ENCODE peak calls at places on chromosomes 5 and 9, in four cellular contexts. J is small intestine, N is RWPE1, Q is testis. B is an unnamed sample.

GRCh38 chr5:111518747-111519146 is 6.4 kb upstream of the STARD4 start:
- DNase-seq in Q (no peak), J (no peak), N (no peak), B (no peak)

GRCh38 chr5:171312129-171312819 is 3.2 kb downstream of the TLX3 start:
- DNase-seq in Q (no peak), J (no peak), N (no peak), B (no peak)

GRCh38 chr5:116237917-116238502 is 153.2 kb downstream of the COMMD10 start:
- DNase-seq in Q (no peak), N (no peak), J (no peak), B (no peak)

GRCh38 chr5:102971693-102972293 is 148.1 kb downstream of the GIN1 start:
- DNase-seq in N (peak), Q (no peak), J (peak), B (no peak)

GRCh38 chr9:31394040-31394473 is 990.4 kb upstream of the ACO1 start:
- DNase-seq in Q (no peak), N (peak), J (no peak), B (no peak)

GRCh38 chr9:82333671-82334070 is 345.1 kb downstream of the SPATA31D1 start:
- DNase-seq in Q (no peak), N (peak), J (no peak), B (no peak)

GRCh38 chr9:7578951-7579743 is 220.4 kb downstream of the DMAC1 start:
- DNase-seq in Q (no peak), J (no peak), N (no peak), B (no peak)

GRCh38 chr5:41334758-41335157 is 121.4 kb upstream of the C6 start:
- DNase-seq in J (no peak), N (no peak), Q (peak), B (no peak)

GRCh38 chr5:83472508-83473343 is 1.2 kb downstream of the VCAN start:
- DNase-seq in J (no peak), Q (peak), N (peak), B (peak)

GRCh38 chr9:7009065-7009464 is 251.3 kb downstream of the KDM4C start:
- DNase-seq in Q (no peak), J (no peak), N (no peak), B (no peak)

GRCh38 chr5:72145351-72145750 is 38.1 kb downstream of the MAP1B start:
- DNase-seq in Q (no peak), N (no peak), J (no peak), B (no peak)

GRCh38 chr5:101678494-101679193 is 617.4 kb downstream of the SLCO4C1 start:
- DNase-seq in J (peak), Q (peak), N (peak), B (peak)

GRCh38 chr9:71098801-71099200 is 22.6 kb downstream of the TRPM3 start:
- DNase-seq in Q (no peak), N (no peak), J (no peak), B (no peak)

DNA sequence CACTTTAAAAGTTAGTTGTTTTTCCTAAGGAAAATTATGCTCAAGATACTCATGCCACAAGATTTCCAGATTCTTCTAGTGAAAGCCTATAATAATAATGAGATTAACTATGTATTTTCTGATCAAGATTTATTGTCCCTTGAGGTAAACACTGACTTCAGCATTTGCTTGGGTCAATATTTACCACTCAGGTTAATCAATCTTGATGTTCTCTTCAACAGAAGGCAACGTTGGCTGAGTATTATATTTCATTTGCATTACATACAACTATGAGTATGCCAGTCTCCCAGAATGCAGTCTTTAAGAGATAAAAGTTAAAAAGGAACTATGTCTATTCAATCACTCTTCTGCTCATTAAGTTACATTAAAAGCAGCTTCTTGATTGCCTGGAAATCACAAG is 115.6 kb downstream of the GPR21 start:
- DNase-seq in Q (no peak), N (no peak), J (peak), B (no peak)
- H3K27ac ChIP-seq in Q (no peak), N (no peak), J (no peak), B (no peak)

GRCh38 chr9:37369671-37370070 is 52.8 kb upstream of the GRHPR start:
- DNase-seq in J (no peak), N (no peak), Q (no peak), B (no peak)
- H3K27ac ChIP-seq in J (no peak), N (no peak), Q (no peak), B (no peak)

GRCh38 chr5:176614805-176615478 is 5.0 kb upstream of the GPRIN1 start:
- DNase-seq in Q (no peak), N (peak), J (no peak), B (no peak)
- H3K27ac ChIP-seq in Q (no peak), N (no peak), J (no peak), B (no peak)

GRCh38 chr5:14580037-14581034 is 1.3 kb upstream of the OTULINL start:
- DNase-seq in N (no peak), J (peak), Q (no peak), B (no peak)
- H3K27ac ChIP-seq in N (no peak), J (no peak), Q (no peak), B (no peak)

DNA sequence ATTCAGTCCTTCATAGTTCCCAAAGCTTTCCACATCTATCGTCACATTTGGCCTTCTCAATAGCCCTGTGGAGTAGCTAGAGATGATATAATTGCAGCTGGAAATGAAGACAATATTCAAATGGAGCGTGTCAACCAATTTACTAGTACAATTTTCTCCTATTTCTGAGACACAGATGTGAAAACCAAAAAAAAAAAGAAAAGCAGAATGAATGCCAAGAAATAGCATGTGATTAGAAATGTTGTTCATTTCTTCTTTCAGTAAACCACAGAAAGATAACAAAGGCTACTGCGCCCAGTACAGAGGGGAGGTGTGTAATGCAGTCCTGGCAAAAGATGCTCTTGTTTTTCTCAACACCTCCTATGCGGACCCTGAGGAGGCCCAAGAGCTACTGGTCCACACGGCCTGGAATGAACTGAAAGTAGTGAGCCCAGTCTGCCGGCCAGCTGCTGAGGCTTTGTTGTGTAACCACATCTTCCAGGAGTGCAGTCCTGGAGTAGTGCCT is 99.0 kb downstream of the MUSK start:
- DNase-seq in J (no peak), Q (peak), N (no peak), B (peak)
- H3K27ac ChIP-seq in J (peak), Q (no peak), N (no peak), B (peak)

DNA sequence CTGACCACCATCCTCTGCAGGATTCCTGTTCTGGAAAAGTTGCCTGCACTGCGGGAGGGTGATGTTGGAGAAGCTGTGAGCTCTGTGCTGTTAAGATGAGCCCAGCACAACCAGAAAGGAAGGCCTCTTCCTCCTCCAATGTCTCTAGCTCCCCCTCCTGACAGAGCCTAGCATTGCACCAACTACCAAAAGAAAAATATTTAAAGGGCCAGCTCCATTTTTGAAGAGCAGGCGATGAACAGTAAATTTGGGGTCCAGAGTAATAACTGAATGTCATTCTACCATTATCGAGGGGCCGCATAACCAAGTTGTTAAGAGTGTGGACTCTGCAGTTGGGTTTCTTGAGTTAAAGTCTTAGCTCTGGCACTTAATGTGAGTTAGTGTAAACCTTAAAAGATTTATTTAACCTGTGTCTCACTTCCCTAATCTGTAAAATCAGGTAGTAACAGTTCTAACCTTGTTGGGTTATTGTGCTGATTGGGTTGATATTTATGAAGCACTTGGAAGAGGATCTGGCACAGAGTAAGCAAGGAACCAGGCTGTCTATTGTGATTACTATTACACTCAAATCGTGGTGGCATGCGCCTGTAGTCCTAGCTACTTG is 3.9 kb downstream of the TEX53 start:
- DNase-seq in N (peak), J (peak), Q (peak), B (peak)
- H3K27ac ChIP-seq in N (no peak), J (no peak), Q (no peak), B (no peak)

DNA sequence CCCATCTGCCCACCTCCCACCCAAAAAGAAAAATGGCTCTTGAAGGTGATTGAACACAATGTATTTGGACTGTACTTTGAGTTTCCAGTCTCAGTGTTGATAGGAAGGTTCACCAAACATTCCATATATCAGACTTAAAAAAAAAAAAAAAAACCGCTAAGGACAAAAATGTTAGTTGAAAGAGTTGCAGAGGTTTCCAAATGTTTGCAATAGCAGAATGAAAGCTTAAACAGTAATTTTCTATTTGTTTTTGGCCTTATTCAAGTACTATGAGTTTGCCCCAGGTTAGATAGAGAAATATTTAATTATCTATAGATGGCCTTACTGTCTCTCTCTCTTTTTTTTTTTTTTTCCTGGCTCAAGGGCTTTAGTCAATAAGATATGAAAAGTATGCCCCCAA is 6.1 kb downstream of the LRRTM2 start:
- DNase-seq in Q (no peak), J (no peak), N (no peak), B (no peak)
- H3K27ac ChIP-seq in Q (no peak), J (no peak), N (no peak), B (no peak)

DNA sequence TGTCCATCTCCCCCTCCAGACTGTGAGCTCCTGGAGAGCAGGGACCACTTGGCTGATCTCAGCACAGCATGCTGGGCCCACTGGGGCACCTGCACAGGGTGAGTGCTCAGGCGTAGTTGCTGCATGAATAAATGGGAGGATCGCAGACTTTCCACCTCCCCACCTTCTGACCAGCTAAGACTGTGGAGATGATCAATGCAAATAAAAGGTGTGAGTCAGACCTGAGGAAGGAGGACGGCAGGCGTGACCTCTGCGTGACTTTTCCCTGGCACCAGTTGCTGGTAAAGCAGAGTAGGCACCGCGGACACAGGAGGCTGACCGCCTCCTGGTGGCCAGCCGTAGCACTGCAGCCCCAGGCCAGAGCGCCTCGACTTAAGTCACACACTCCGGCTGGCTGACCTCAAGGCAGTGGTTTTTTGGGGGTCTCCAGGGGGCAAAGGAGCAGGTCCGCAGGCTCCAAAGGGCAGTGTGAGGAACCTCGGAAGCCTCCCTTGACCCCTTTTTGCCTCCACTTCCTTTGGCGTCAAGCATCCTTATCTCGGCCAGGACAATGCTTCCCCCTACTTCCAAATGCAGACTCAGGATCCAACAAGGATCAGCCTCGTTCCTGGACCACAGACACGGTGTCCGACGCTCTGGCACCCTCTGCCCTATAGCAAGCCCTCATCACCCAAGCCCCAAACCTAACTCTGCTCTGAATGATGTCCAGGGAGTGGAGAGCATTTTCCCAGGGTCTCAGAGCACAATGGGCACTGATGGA is 12.7 kb upstream of the TDRD7 start:
- DNase-seq in Q (peak), J (peak), N (peak), B (peak)
- H3K27ac ChIP-seq in Q (no peak), J (no peak), N (no peak), B (no peak)

GRCh38 chr5:1343315-1343751 is 1.6 kb downstream of the CLPTM1L start:
- DNase-seq in N (no peak), Q (no peak), J (no peak), B (no peak)
- H3K27ac ChIP-seq in N (peak), Q (no peak), J (no peak), B (no peak)

DNA sequence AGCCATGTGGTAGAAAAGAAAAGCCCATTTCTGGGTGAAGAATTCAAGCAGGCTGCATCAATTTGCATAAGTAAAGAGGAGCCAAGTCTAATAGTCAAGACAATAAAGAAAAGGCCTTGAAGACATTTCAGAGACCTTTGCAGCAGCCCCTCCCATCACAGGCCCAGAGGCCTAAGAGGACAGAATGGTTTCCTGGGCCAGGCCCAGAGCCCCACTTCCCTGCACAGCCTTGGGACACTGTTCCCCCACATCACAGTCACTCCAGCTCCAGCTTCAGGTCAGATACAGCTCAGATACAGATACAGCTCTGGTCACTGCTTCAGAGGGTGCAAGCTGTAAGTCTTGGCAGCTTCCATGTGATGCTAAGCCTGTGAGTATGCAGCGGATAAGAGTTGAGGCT is 29.1 kb downstream of the PLGRKT start:
- DNase-seq in N (no peak), Q (no peak), J (no peak), B (no peak)
- H3K27ac ChIP-seq in N (no peak), Q (no peak), J (no peak), B (no peak)

B was measured in substantia nigra.